ENCODE peak calls at places on chromosomes 2 and 18, in five cellular contexts. J, U, L, K and O are unnamed samples.

GRCh38 chr2:119349289-119349688 is 17.3 kb downstream of the C2orf76 start:
- DNase-seq in L (no peak), J (no peak), U (no peak), K (no peak), O (no peak)

GRCh38 chr2:26268184-26268583 is 23.4 kb downstream of the HADHB start:
- DNase-seq in J (no peak), K (no peak), U (no peak), L (peak), O (no peak)

GRCh38 chr18:35376393-35376741 is 770 bp downstream of the ZNF396 start:
- DNase-seq in K (no peak), U (peak), L (no peak), J (no peak), O (peak)

GRCh38 chr18:23452728-23453656 is at the start of gene RIOK3:
- DNase-seq in L (peak), K (peak), U (peak), J (peak), O (peak)

GRCh38 chr18:33802955-33803354 is 224.9 kb downstream of the ASXL3 start:
- DNase-seq in L (no peak), K (no peak), U (no peak), J (no peak), O (no peak)

GRCh38 chr2:85063981-85064599 is 69.1 kb upstream of the TCF7L1 start:
- DNase-seq in U (no peak), J (no peak), K (no peak), L (no peak), O (no peak)

GRCh38 chr2:56801770-56802169 is 618.0 kb downstream of the CCDC85A start:
- DNase-seq in L (peak), K (no peak), U (no peak), J (no peak), O (no peak)

GRCh38 chr2:53460347-53460746 is 307.3 kb upstream of the CHAC2 start:
- DNase-seq in K (no peak), L (peak), J (no peak), U (no peak), O (no peak)

GRCh38 chr18:35489913-35490490 is 7.8 kb downstream of the INO80C start:
- DNase-seq in L (no peak), K (no peak), U (peak), J (no peak), O (no peak)

GRCh38 chr18:74342416-74343043 is 26.9 kb downstream of the C18orf63 start:
- DNase-seq in L (peak), J (peak), K (no peak), U (peak), O (peak)

GRCh38 chr2:289362-290089 is 1.6 kb upstream of the ALKAL2 start:
- DNase-seq in U (peak), K (no peak), J (no peak), L (peak), O (no peak)

GRCh38 chr2:48120112-48120511 is 213.8 kb upstream of the FBXO11 start:
- DNase-seq in U (no peak), L (no peak), J (no peak), K (no peak), O (no peak)

GRCh38 chr2:10260130-10260529 is 42.6 kb upstream of the HPCAL1 start:
- DNase-seq in K (no peak), U (no peak), L (no peak), J (no peak), O (no peak)

GRCh38 chr18:34514238-34514637 is 195.9 kb upstream of the DTNA start:
- DNase-seq in L (no peak), K (no peak), U (no peak), J (no peak), O (no peak)

GRCh38 chr2:217941339-217941738 is 61.5 kb downstream of the TNS1 start:
- DNase-seq in K (no peak), J (no peak), L (no peak), U (no peak), O (no peak)

GRCh38 chr2:240369725-240370585 is 65.5 kb upstream of the GPC1 start:
- DNase-seq in L (peak), J (peak), U (no peak), K (no peak), O (no peak)

GRCh38 chr2:41791523-41791922 is 256.3 kb upstream of the PKDCC start:
- DNase-seq in J (no peak), K (no peak), U (no peak), L (peak), O (peak)

GRCh38 chr18:2923464-2923863 is 76.7 kb downstream of the EMILIN2 start:
- DNase-seq in L (no peak), U (no peak), K (no peak), J (no peak), O (no peak)

GRCh38 chr2:102101844-102102635 is 40.5 kb upstream of the IL1R1 start:
- DNase-seq in L (no peak), J (no peak), K (no peak), U (no peak), O (no peak)

GRCh38 chr2:173752152-173752551 is 213.0 kb downstream of the SP3 start:
- DNase-seq in L (peak), K (no peak), J (peak), U (peak), O (peak)

GRCh38 chr2:23436346-23437099 is 51.5 kb downstream of the KLHL29 start:
- DNase-seq in K (no peak), L (no peak), U (no peak), J (no peak), O (no peak)

GRCh38 chr2:158142568-158143332 is 41.1 kb downstream of the UPP2 start:
- DNase-seq in U (no peak), J (no peak), K (no peak), L (no peak), O (peak)

GRCh38 chr2:142936629-142937028 is 59.2 kb downstream of the KYNU start:
- DNase-seq in J (no peak), L (no peak), U (no peak), K (no peak), O (no peak)

GRCh38 chr18:48750485-48751175 is 200.1 kb downstream of the SMAD7 start:
- DNase-seq in K (no peak), J (no peak), L (no peak), U (no peak), O (no peak)

GRCh38 chr2:172600644-172601043 is 44.8 kb downstream of the PDK1 start:
- DNase-seq in K (no peak), U (no peak), L (no peak), J (no peak), O (no peak)

GRCh38 chr2:235394278-235394828 is 99.5 kb upstream of the AGAP1 start:
- DNase-seq in L (peak), U (no peak), J (peak), K (no peak), O (no peak)

GRCh38 chr2:55147041-55147440 is 85.1 kb downstream of the CLHC1 start:
- DNase-seq in J (no peak), K (no peak), L (no peak), U (no peak), O (no peak)

GRCh38 chr2:20667531-20668401 is 822 bp downstream of the GDF7 start:
- DNase-seq in U (peak), J (no peak), K (no peak), L (no peak), O (no peak)

GRCh38 chr18:76458522-76459311 is 36.3 kb downstream of the ZNF516 start:
- DNase-seq in U (no peak), J (no peak), K (no peak), L (no peak), O (no peak)
- H3K9ac ChIP-seq in U (no peak), J (no peak), K (no peak), L (peak), O (no peak)

DNA sequence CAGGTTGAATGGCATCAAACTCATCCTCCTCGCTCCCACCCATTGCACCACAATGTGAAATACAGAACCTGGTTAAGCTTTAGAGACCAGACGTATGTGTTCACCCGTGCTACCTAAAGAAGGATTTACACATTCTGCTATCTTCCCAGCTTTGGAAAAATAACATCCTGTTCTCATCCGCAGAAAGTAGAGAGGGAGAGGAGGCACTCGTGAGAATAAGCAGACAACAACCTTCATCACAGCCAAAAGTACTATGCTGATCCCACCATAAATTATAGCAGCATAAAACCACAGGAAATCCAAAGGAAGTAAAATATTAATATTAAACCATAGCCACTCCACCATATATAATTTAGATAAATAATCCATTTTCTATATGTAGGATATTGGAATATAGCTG is 111.7 kb upstream of the NRP2 start:
- DNase-seq in L (no peak), J (no peak), K (no peak), U (no peak), O (no peak)
- H3K9ac ChIP-seq in L (no peak), J (no peak), K (no peak), U (no peak), O (no peak)

GRCh38 chr2:241511091-241511741 is 2.8 kb upstream of the STK25 start:
- DNase-seq in J (no peak), L (no peak), U (no peak), K (no peak), O (no peak)

GRCh38 chr2:241508240-241508509 is 209 bp downstream of the STK25 start:
- DNase-seq in K (no peak), U (peak), L (no peak), J (no peak), O (no peak)

GRCh38 chr2:241508510-241509407 is at the start of gene STK25:
- DNase-seq in L (peak), U (peak), J (peak), K (peak), O (peak)

GRCh38 chr2:241507430-241508239 is 749 bp downstream of the STK25 start:
- DNase-seq in K (no peak), J (no peak), L (peak), U (peak), O (peak)

GRCh38 chr2:241509408-241509784 is 1.0 kb upstream of the STK25 start:
- DNase-seq in L (no peak), K (no peak), J (no peak), U (no peak), O (no peak)
- H3K9ac ChIP-seq in L (peak), K (peak), J (no peak), U (peak), O (no peak)

GRCh38 chr18:61993831-61994230 is 101.0 kb upstream of the RNF152 start:
- DNase-seq in U (no peak), J (no peak), L (peak), K (no peak), O (no peak)
- H3K9ac ChIP-seq in U (no peak), J (no peak), L (no peak), K (no peak), O (no peak)

GRCh38 chr2:231037731-231038482 is 584 bp downstream of the C2orf72 start:
- DNase-seq in J (no peak), L (peak), K (no peak), U (peak), O (no peak)

GRCh38 chr2:231036131-231036530 is 1.2 kb upstream of the C2orf72 start:
- DNase-seq in K (no peak), J (no peak), L (no peak), U (no peak), O (no peak)

GRCh38 chr2:231038483-231039293 is 1.4 kb downstream of the C2orf72 start:
- DNase-seq in L (no peak), K (no peak), U (no peak), J (no peak), O (no peak)

GRCh38 chr2:231036578-231037106 is 681 bp upstream of the C2orf72 start:
- DNase-seq in K (no peak), L (no peak), U (no peak), J (no peak), O (no peak)

GRCh38 chr2:231037202-231037730 is at the start of gene C2orf72:
- DNase-seq in U (peak), L (peak), K (no peak), J (no peak), O (no peak)
- H3K9ac ChIP-seq in U (no peak), L (no peak), K (no peak), J (peak), O (no peak)

GRCh38 chr2:191636235-191636543 is 41.7 kb upstream of the NABP1 start:
- DNase-seq in L (peak), U (no peak), J (peak), K (no peak), O (no peak)
- H3K9ac ChIP-seq in L (peak), U (peak), J (peak), K (no peak), O (no peak)

DNA sequence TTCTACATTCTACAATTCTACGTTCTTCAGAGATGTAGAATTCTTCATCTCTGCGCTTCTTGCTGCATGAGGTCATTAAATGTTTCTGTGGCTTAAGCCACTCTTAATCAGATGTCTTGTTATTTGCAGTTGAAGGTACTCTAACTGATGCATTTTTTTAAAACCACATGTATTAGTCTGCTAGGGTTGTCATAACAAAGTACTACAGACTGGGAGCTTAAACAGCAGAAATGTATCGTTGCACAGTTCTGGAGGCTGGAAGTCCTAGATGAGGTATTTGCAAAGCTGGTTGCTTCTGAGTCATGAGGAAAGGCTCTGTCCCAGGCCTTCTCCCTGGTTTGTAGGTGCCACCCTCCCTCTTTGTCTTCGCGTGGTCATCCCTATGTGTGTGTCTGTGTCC is 176.3 kb upstream of the GLI2 start:
- DNase-seq in J (no peak), L (peak), K (no peak), U (no peak), O (no peak)
- H3K9ac ChIP-seq in J (no peak), L (no peak), K (no peak), U (peak), O (no peak)

GRCh38 chr2:27704342-27704876 is 40.7 kb downstream of the SLC4A1AP start:
- DNase-seq in K (no peak), L (peak), U (no peak), J (no peak), O (no peak)

GRCh38 chr2:27703638-27704341 is 40.1 kb downstream of the SLC4A1AP start:
- DNase-seq in U (peak), J (peak), K (peak), L (peak), O (peak)

GRCh38 chr2:27707462-27708256 is 44.0 kb downstream of the SLC4A1AP start:
- DNase-seq in K (no peak), L (no peak), J (no peak), U (no peak), O (no peak)

GRCh38 chr2:27708257-27708654 is 44.6 kb downstream of the SLC4A1AP start:
- DNase-seq in U (no peak), L (no peak), K (no peak), J (no peak), O (no peak)

GRCh38 chr2:27705851-27706622 is 42.3 kb downstream of the SLC4A1AP start:
- DNase-seq in K (no peak), L (peak), U (no peak), J (peak), O (no peak)
- H3K9ac ChIP-seq in K (no peak), L (no peak), U (peak), J (peak), O (no peak)

DNA sequence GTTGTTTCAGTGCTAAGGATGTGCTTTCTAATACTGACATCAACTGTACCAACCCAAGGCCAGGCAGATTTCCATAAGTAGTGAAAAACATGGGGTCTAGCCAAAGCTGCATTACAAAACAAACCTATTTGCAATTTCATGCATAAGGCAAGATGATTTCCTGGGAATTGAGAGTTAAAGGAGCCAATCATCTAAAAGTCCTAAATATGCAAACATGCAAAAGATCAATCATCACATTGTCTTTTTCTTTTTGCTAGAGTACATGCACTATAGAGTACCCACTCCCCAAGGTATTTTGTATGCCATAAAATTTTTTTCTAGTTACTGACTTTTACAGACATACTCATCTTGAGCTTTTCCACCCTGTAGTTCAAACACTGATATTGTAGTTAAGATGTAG is 22.5 kb downstream of the HNRNPLL start:
- DNase-seq in U (no peak), L (no peak), J (no peak), K (no peak), O (no peak)
- H3K9ac ChIP-seq in U (no peak), L (no peak), J (no peak), K (no peak), O (no peak)

GRCh38 chr2:108594132-108594981 is 60.1 kb downstream of the LIMS1 start:
- DNase-seq in J (peak), K (no peak), U (no peak), L (peak), O (no peak)
- H3K9ac ChIP-seq in J (peak), K (no peak), U (peak), L (peak), O (no peak)